ENCODE peak calls at places on chromosomes 7 and 10, in six cellular contexts. I is CD4-positive, CD25-positive, alpha-beta regulatory T cell; J is fibroblast of mammary gland; Z is esophagus squamous epithelium; P is fibroblast of pulmonary artery; Y is right atrium auricular region. D is an unnamed sample.

GRCh38 chr10:97426776-97427570 is 982 bp downstream of the PGAM1 start:
- DNase-seq in I (no peak), Y (no peak), Z (no peak), P (no peak), J (no peak), D (no peak)

GRCh38 chr7:108660465-108660864 is 90.8 kb downstream of the DNAJB9 start:
- DNase-seq in I (no peak), P (peak), J (no peak), Y (no peak), Z (no peak), D (no peak)

GRCh38 chr7:53302511-53303246 is 267.2 kb downstream of the POM121L12 start:
- DNase-seq in P (no peak), J (no peak), Z (no peak), Y (no peak), I (no peak), D (no peak)

GRCh38 chr10:87660484-87661133 is 931 bp downstream of the PAPSS2 start:
- DNase-seq in I (no peak), Z (no peak), P (peak), Y (peak), J (peak), D (peak)

GRCh38 chr7:85004402-85004801 is 182.5 kb downstream of the SEMA3D start:
- DNase-seq in Z (no peak), Y (no peak), J (peak), P (no peak), I (no peak), D (peak)

GRCh38 chr7:31343516-31344305 is 3.2 kb upstream of the NEUROD6 start:
- DNase-seq in Z (no peak), Y (no peak), I (no peak), P (no peak), J (no peak), D (no peak)

GRCh38 chr10:62153191-62153590 is 115.5 kb downstream of the RTKN2 start:
- DNase-seq in P (peak), Z (no peak), I (no peak), Y (no peak), J (peak), D (peak)

GRCh38 chr7:107813524-107813923 is 10.5 kb upstream of the SLC26A3 start:
- DNase-seq in P (no peak), J (no peak), Y (no peak), I (no peak), Z (no peak), D (no peak)

GRCh38 chr7:88262562-88262961 is 42.7 kb upstream of the SRI start:
- DNase-seq in I (no peak), Y (no peak), P (no peak), J (no peak), Z (no peak), D (no peak)

GRCh38 chr10:128036746-128037542 is 89.3 kb downstream of the MKI67 start:
- DNase-seq in P (peak), J (peak), I (no peak), Y (no peak), Z (no peak), D (no peak)

DNA sequence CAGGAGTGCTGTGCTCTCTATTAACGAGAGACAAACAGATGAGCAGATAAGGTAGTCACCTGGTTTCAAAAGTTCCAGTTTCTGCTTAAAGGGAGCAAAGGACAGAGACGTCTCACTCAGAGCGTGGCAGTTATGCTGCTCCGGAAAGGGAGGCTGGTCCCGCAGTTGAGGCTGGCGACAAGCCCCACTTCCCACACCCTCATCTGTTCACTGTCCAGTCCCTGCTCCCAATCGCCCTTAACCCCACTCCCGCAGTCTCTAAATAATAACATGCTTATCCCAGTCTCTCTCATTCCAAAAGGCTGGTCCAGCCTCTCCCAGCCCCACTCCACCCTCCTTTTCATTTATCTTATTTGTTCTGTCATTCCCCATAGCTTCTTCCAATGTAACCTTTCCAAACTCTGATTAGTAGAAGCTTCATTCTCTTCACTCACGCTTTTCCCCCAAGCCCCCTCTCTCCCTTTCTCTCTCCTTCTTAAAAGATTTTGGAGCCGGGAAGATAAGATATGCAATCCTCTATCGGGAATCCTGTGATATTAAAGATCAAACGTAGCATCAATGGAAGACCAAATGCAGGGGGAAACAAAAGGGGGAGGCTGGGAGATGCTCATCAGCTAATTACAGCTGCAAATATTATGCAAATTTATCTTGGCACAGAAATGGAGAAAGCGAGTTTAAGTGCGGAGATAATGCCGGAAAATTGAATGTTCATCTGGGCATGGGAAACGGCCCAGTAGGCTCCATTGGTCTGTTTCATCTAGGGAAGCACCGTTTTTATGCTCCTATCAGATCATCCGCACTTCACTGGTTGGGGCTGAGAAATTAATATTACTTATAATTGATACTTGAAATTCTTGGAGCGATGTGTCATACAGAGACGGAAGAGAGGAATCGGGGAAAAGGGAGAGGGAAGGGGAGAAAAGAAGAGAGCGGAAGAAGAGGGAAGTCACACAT is 16.3 kb upstream of the GATA3 start:
- DNase-seq in Y (no peak), Z (no peak), P (no peak), I (peak), J (no peak), D (no peak)
- H3K4me3 ChIP-seq in Y (no peak), Z (no peak), P (no peak), I (no peak), J (no peak), D (no peak)

GRCh38 chr7:7971308-7972040 is 2.9 kb downstream of the GLCCI1 start:
- DNase-seq in J (no peak), Z (no peak), Y (no peak), I (no peak), P (no peak), D (no peak)
- H3K4me3 ChIP-seq in J (no peak), Z (no peak), Y (no peak), I (peak), P (no peak), D (peak)

GRCh38 chr10:14478639-14479038 is 147.9 kb upstream of the FRMD4A start:
- DNase-seq in P (peak), Z (no peak), Y (peak), I (no peak), J (peak), D (peak)

GRCh38 chr10:14476641-14477407 is 146.1 kb upstream of the FRMD4A start:
- DNase-seq in J (peak), Z (no peak), I (no peak), Y (no peak), P (peak), D (no peak)

GRCh38 chr10:14474656-14475055 is 143.9 kb upstream of the FRMD4A start:
- DNase-seq in Z (no peak), P (no peak), I (no peak), J (peak), Y (no peak), D (peak)

GRCh38 chr10:14478201-14478600 is 147.5 kb upstream of the FRMD4A start:
- DNase-seq in I (no peak), Y (no peak), P (no peak), Z (no peak), J (no peak), D (no peak)

GRCh38 chr10:14477408-14477710 is 146.6 kb upstream of the FRMD4A start:
- DNase-seq in P (no peak), J (peak), Y (no peak), I (no peak), Z (no peak), D (no peak)
- H3K4me3 ChIP-seq in P (no peak), J (no peak), Y (no peak), I (no peak), Z (no peak), D (no peak)

GRCh38 chr7:25852249-25852994 is 299.6 kb upstream of the NFE2L3 start:
- DNase-seq in Y (no peak), P (no peak), Z (no peak), I (no peak), J (peak), D (peak)
- H3K4me3 ChIP-seq in Y (no peak), P (no peak), Z (no peak), I (no peak), J (peak), D (no peak)

DNA sequence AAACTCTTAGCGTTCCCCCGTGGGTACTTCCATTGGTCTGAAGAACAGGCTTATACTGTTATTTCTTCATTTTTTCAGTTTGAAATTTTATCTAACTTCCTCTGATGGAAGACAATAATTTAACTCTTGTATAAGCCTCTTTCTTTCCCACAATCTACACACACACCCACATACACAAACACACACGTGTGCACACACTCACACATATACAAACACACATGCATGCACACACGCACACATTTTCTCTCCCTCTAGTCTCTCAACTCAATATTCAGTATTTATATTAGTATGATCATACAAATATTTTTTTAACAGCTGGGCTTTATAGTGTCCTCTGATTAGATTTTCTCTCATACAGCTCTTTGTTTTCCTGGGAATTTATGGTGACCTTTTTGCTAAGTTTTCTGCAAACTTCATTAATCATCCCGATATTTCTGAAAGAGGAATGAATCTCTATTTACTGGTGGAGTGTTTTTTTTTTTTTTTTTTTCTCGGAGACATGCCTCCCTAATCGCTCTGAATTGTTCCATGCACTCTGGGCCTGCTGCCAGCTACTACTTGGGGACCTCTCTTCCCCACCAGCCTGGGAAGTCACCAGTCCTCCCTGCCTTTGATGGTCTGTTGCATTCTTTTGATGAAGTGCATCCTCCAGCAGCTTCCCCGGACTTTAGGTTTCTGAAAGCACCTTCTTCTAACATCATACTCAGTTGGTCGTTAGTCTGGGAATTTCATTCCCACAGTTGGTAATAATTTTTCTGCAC is 75.5 kb downstream of the ZNF777 start:
- DNase-seq in P (no peak), Y (no peak), J (no peak), Z (no peak), I (no peak), D (no peak)
- H3K4me3 ChIP-seq in P (no peak), Y (no peak), J (no peak), Z (no peak), I (no peak), D (no peak)

D was measured in foreskin fibroblast.